ENCODE peak calls at places on chromosome 1, in four cellular contexts. One of them, this sample, is unnamed.

GRCh38 chr1:180930687-180931086 is 18.0 kb downstream of the KIAA1614 start:
- DNase-seq in IMR-90: no peak
- DNase-seq in keratinocyte: no peak
- DNase-seq in K562: no peak
- DNase-seq in this sample: no peak

GRCh38 chr1:84433253-84434080 is 35.2 kb downstream of the DNASE2B start:
- DNase-seq in K562: peak; percentile 72
- DNase-seq in IMR-90: peak; percentile 78
- DNase-seq in keratinocyte: no peak
- DNase-seq in this sample: peak; percentile 81

GRCh38 chr1:33005812-33006465 is 30.7 kb downstream of the AK2 start:
- DNase-seq in K562: no peak
- DNase-seq in keratinocyte: no peak
- DNase-seq in IMR-90: no peak
- DNase-seq in this sample: peak; percentile 76

GRCh38 chr1:157496121-157496526 is 56.2 kb downstream of the FCRL5 start:
- DNase-seq in K562: peak; percentile 74
- DNase-seq in IMR-90: peak; percentile 23
- DNase-seq in keratinocyte: no peak
- DNase-seq in this sample: peak; percentile 51

GRCh38 chr1:201310251-201310985 is 27.1 kb downstream of the PKP1 start:
- DNase-seq in keratinocyte: no peak
- DNase-seq in K562: no peak
- DNase-seq in IMR-90: no peak
- DNase-seq in this sample: peak; percentile 20

GRCh38 chr1:54287821-54288220 is 87.9 kb downstream of the MRPL37 start:
- DNase-seq in IMR-90: peak; percentile 63
- DNase-seq in K562: peak; percentile 44
- DNase-seq in keratinocyte: no peak
- DNase-seq in this sample: no peak

GRCh38 chr1:212104586-212105282 is 69.2 kb downstream of the DTL start:
- DNase-seq in IMR-90: no peak
- DNase-seq in K562: no peak
- DNase-seq in keratinocyte: no peak
- DNase-seq in this sample: no peak

GRCh38 chr1:201742476-201742875 is 86.5 kb upstream of the IPO9 start:
- DNase-seq in keratinocyte: no peak
- DNase-seq in IMR-90: no peak
- DNase-seq in K562: no peak
- DNase-seq in this sample: no peak

GRCh38 chr1:192557841-192558595 is 17.6 kb upstream of the RGS1 start:
- DNase-seq in keratinocyte: no peak
- DNase-seq in IMR-90: peak; percentile 66
- DNase-seq in K562: no peak
- DNase-seq in this sample: no peak

GRCh38 chr1:232300461-232300860 is 329.5 kb downstream of the SIPA1L2 start:
- DNase-seq in keratinocyte: no peak
- DNase-seq in K562: no peak
- DNase-seq in IMR-90: no peak
- DNase-seq in this sample: no peak

GRCh38 chr1:218433744-218434143 is 88.6 kb downstream of the TGFB2 start:
- DNase-seq in keratinocyte: no peak
- DNase-seq in IMR-90: peak; percentile 64
- DNase-seq in K562: no peak
- DNase-seq in this sample: no peak

GRCh38 chr1:84540759-84541158 is 33.5 kb downstream of the CTBS start:
- DNase-seq in K562: no peak
- DNase-seq in keratinocyte: no peak
- DNase-seq in IMR-90: no peak
- DNase-seq in this sample: no peak

GRCh38 chr1:188735567-188735966 is 1742.1 kb downstream of the BRINP3 start:
- DNase-seq in keratinocyte: no peak
- DNase-seq in K562: no peak
- DNase-seq in IMR-90: no peak
- DNase-seq in this sample: no peak

GRCh38 chr1:62356257-62356835 is 37.1 kb upstream of the KANK4 start:
- DNase-seq in K562: no peak
- DNase-seq in keratinocyte: peak; percentile 33
- DNase-seq in IMR-90: peak; percentile 70
- DNase-seq in this sample: no peak

GRCh38 chr1:6889875-6890480 is 104.7 kb downstream of the CAMTA1 start:
- DNase-seq in K562: peak; percentile 73
- DNase-seq in keratinocyte: no peak
- DNase-seq in IMR-90: peak; percentile 68
- DNase-seq in this sample: peak; percentile 82

GRCh38 chr1:219174672-219175564 is 1.2 kb downstream of the LYPLAL1 start:
- DNase-seq in keratinocyte: no peak
- DNase-seq in IMR-90: peak; percentile 90
- DNase-seq in K562: peak; percentile 45
- DNase-seq in this sample: peak; percentile 90

GRCh38 chr1:152182431-152182830 is 23.4 kb upstream of the RPTN start:
- DNase-seq in keratinocyte: no peak
- DNase-seq in IMR-90: no peak
- DNase-seq in K562: peak; percentile 14
- DNase-seq in this sample: no peak

GRCh38 chr1:29322147-29322694 is 85.9 kb downstream of the PTPRU start:
- DNase-seq in keratinocyte: no peak
- DNase-seq in IMR-90: no peak
- DNase-seq in K562: no peak
- DNase-seq in this sample: no peak

GRCh38 chr1:228975238-228975929 is 240.1 kb downstream of the RHOU start:
- DNase-seq in keratinocyte: no peak
- DNase-seq in K562: no peak
- DNase-seq in IMR-90: no peak
- DNase-seq in this sample: no peak

GRCh38 chr1:155984341-155984740 is 6.0 kb upstream of the ARHGEF2 start:
- DNase-seq in IMR-90: no peak
- DNase-seq in K562: no peak
- DNase-seq in keratinocyte: no peak
- DNase-seq in this sample: no peak

GRCh38 chr1:208835082-208835467 is 590.9 kb upstream of the PLXNA2 start:
- DNase-seq in keratinocyte: no peak
- DNase-seq in K562: no peak
- DNase-seq in IMR-90: no peak
- DNase-seq in this sample: no peak

GRCh38 chr1:32448773-32449456 is 16.0 kb upstream of the ZBTB8B start:
- DNase-seq in K562: peak; percentile 87
- DNase-seq in IMR-90: no peak
- DNase-seq in keratinocyte: no peak
- DNase-seq in this sample: peak; percentile 18

GRCh38 chr1:67821263-67821662 is 12.0 kb downstream of the GNG12 start:
- DNase-seq in keratinocyte: no peak
- DNase-seq in K562: no peak
- DNase-seq in IMR-90: no peak
- DNase-seq in this sample: no peak

GRCh38 chr1:34740161-34740875 is 14.5 kb upstream of the GJB5 start:
- DNase-seq in IMR-90: no peak
- DNase-seq in keratinocyte: no peak
- DNase-seq in K562: peak; percentile 30
- DNase-seq in this sample: no peak

GRCh38 chr1:200242379-200243041 is 167.3 kb downstream of the ZNF281 start:
- DNase-seq in IMR-90: peak; percentile 54
- DNase-seq in K562: no peak
- DNase-seq in keratinocyte: no peak
- DNase-seq in this sample: peak; percentile 78

GRCh38 chr1:212595787-212596714 is 12.5 kb upstream of the ATF3 start:
- DNase-seq in keratinocyte: peak; percentile 95
- DNase-seq in IMR-90: peak; percentile 99
- DNase-seq in K562: peak; percentile 69
- DNase-seq in this sample: peak; percentile 96

DNA sequence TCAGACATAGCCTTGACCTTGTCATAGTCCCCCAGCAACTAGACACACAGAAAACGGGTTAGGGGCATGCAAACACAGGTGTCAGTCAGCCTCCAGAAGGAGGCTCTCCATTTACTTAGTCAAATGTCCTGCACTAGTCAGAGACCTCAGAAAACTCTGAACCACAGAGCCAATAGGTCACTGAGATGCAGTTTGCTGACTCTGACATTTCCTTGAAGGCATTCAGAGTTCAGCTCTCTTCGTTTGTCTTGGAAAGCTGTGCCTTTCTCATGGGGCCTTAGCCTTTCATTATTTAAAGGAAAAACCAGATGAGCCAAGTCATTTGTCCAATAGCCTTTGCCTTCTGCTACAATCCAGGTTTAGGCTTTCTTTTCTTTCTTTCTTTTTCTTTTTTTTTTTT is 3.5 kb downstream of the OLFML2B start:
- DNase-seq in keratinocyte: no peak
- DNase-seq in K562: no peak
- DNase-seq in IMR-90: no peak
- DNase-seq in this sample: no peak
- H3K27ac ChIP-seq in keratinocyte: no peak overlapping the region
- H3K27ac ChIP-seq in K562: no peak overlapping the region
- H3K27ac ChIP-seq in IMR-90: no peak overlapping the region
- H3K27ac ChIP-seq in this sample: no peak overlapping the region

GRCh38 chr1:111702504-111703050 is 36.6 kb downstream of the INKA2 start:
- DNase-seq in keratinocyte: no peak
- DNase-seq in K562: no peak
- DNase-seq in IMR-90: no peak
- DNase-seq in this sample: no peak
- H3K9me1 ChIP-seq in keratinocyte: no peaks in the 10 kb centered on the region
- H3K9me1 ChIP-seq in K562: no peaks in the 10 kb centered on the region
- H3K9me1 ChIP-seq in IMR-90: peaks cover 2% of the 10 kb centered on the region
- H3K9me1 ChIP-seq in this sample: no peaks in the 10 kb centered on the region

GRCh38 chr1:204711947-204712701 is 26.6 kb upstream of the LRRN2 start:
- DNase-seq in keratinocyte: no peak
- DNase-seq in K562: peak; percentile 47
- DNase-seq in IMR-90: no peak
- DNase-seq in this sample: no peak

GRCh38 chr1:204709960-204710912 is 24.7 kb upstream of the LRRN2 start:
- DNase-seq in IMR-90: no peak
- DNase-seq in keratinocyte: no peak
- DNase-seq in K562: no peak
- DNase-seq in this sample: no peak

GRCh38 chr1:204712718-204713430 is 27.3 kb upstream of the LRRN2 start:
- DNase-seq in IMR-90: no peak
- DNase-seq in K562: no peak
- DNase-seq in keratinocyte: no peak
- DNase-seq in this sample: no peak

GRCh38 chr1:204713541-204713940 is 28.0 kb upstream of the LRRN2 start:
- DNase-seq in IMR-90: no peak
- DNase-seq in K562: no peak
- DNase-seq in keratinocyte: no peak
- DNase-seq in this sample: no peak

GRCh38 chr1:204711103-204711946 is 25.8 kb upstream of the LRRN2 start:
- DNase-seq in K562: peak; percentile 89
- DNase-seq in IMR-90: no peak
- DNase-seq in keratinocyte: no peak
- DNase-seq in this sample: no peak
- H3K4me1 ChIP-seq in K562: peaks cover 71% of the 10 kb centered on the region
- H3K4me1 ChIP-seq in IMR-90: no peaks in the 10 kb centered on the region
- H3K4me1 ChIP-seq in keratinocyte: peaks cover 14% of the 10 kb centered on the region
- H3K4me1 ChIP-seq in this sample: no peaks in the 10 kb centered on the region

DNA sequence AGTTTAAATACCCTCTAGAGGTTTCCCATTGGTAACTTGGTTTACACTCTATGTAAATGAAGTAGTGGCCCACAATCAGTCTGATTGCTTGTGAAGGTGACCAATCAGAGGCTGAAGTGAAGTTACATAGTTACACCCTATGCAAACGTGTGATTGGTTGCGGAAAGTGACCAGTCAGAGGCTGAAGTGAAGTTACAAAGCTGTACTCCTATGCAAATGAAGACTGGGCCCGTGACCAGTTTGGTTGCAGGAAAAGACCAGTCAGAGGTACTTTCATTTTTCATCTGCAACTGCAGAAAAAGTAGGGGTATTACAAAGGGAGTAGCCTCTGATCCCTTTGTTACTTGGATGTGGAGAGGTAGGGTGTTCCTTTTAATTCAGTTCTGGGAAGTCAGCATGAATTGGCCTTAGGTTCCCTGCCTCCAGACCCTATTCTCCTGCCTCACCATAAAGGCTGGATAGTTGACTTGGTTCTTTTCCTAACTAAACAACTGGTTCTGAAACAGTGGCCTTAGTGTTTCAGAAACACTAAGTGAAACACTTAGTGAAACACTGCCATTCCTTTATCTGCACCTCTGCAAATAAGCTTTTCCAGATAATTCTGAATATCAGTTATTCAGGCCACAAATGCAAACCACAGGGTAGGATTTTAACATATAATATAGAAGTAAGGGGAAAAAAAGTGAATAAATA is 39.3 kb downstream of the MAGI3 start:
- DNase-seq in IMR-90: peak; percentile 10
- DNase-seq in K562: no peak
- DNase-seq in keratinocyte: no peak
- DNase-seq in this sample: no peak
- H3K27ac ChIP-seq in IMR-90: no peak overlapping the region
- H3K27ac ChIP-seq in K562: no peak overlapping the region
- H3K27ac ChIP-seq in keratinocyte: no peak overlapping the region
- H3K27ac ChIP-seq in this sample: no peak overlapping the region